ENCODE peak calls at places on chromosomes 11 and 22, in four cellular contexts. O is astrocyte of the cerebellum, J is lower lobe of right lung, W is coronary artery. D is an unnamed sample.

GRCh38 chr22:33883961-33884808 is 36.1 kb downstream of the LARGE1 start:
- DNase-seq in O (no peak), W (no peak), J (no peak), D (no peak)

GRCh38 chr22:35589071-35589735 is 27.9 kb downstream of the MB start:
- DNase-seq in W (no peak), J (no peak), O (no peak), D (no peak)

GRCh38 chr11:76872959-76873827 is 12.5 kb downstream of the ACER3 start:
- DNase-seq in J (no peak), W (no peak), O (no peak), D (no peak)

GRCh38 chr11:122232985-122233384 is 117.0 kb upstream of the BLID start:
- DNase-seq in J (no peak), O (no peak), W (no peak), D (no peak)

GRCh38 chr11:2268911-2269600 is 1.3 kb downstream of the ASCL2 start:
- DNase-seq in O (no peak), W (peak), J (peak), D (peak)

GRCh38 chr11:19987243-19987870 is 172.9 kb downstream of the DBX1 start:
- DNase-seq in W (no peak), O (no peak), J (no peak), D (no peak)

GRCh38 chr22:22207845-22208564 is 36.6 kb upstream of the VPREB1 start:
- DNase-seq in O (peak), J (peak), W (no peak), D (peak)

GRCh38 chr11:5809122-5809519 is 397 bp downstream of the OR52N2 start:
- DNase-seq in W (no peak), J (no peak), O (no peak), D (no peak)

DNA sequence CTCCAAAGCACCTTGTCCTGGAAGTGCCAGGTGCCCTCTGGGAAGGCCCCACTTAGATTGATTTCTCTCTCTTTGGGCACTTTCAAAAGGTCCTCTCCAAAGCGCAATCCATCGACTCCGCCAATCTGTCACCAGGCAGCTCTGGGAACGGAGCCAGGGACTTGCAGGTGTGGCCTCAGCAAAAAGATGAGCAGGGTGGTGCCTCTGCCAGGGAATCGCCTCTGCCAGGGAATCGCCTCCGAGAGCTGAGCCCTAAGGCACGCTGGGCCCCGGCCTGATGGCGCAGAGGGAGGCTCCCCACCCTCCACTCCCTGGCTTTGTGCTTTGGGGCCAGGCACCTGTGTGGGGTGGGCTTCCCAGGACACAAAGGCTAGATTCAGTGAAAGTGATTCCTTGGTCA is 1391.3 kb downstream of the TBC1D22A start:
- DNase-seq in O (no peak), J (no peak), W (no peak), D (peak)
- H3K4me3 ChIP-seq in O (no peak), J (no peak), W (no peak), D (no peak)

DNA sequence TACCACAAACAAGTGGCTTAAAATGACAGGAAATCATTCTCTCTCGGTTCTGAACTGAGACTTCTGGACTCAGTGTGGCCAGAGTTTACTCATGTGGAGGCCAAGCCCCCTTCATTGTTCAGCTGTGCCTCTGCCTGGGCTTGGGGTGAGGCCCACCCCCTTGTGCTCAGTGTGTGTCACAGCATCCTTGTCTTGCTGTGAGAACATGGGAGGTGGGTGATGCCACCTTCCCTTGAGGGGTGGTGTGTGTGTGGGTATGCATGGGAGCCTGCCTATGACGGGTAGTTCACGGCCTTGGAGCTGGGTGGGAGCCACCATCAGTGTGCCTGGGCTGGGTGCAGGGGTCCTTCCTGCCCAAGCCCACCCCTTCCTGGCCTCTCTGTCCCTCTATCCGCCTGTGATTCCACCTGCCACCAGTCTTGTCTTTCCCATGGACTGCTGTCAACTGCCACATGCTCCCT is 101.7 kb downstream of the MORC2 start:
- DNase-seq in W (peak), J (no peak), O (no peak), D (peak)
- TF ChIP-seq CTCF in W (no peak), J (peak), O (peak), D (no peak)

GRCh38 chr22:39318507-39319283 is 728 bp downstream of the RPL3 start:
- DNase-seq in J (no peak), W (no peak), O (no peak), D (no peak)
- H3K4me3 ChIP-seq in J (peak), W (peak), O (peak), D (peak)

GRCh38 chr11:103880968-103881367 is 155.5 kb upstream of the DDI1 start:
- DNase-seq in O (no peak), W (no peak), J (no peak), D (no peak)

GRCh38 chr11:103878646-103879045 is 157.8 kb upstream of the DDI1 start:
- DNase-seq in O (no peak), W (no peak), J (no peak), D (no peak)

GRCh38 chr11:103881518-103882070 is 154.8 kb upstream of the DDI1 start:
- DNase-seq in W (no peak), J (no peak), O (no peak), D (no peak)

GRCh38 chr11:103875855-103876510 is 160.5 kb upstream of the DDI1 start:
- DNase-seq in O (no peak), J (no peak), W (no peak), D (no peak)

GRCh38 chr11:103877221-103877620 is 159.2 kb upstream of the DDI1 start:
- DNase-seq in W (no peak), J (no peak), O (no peak), D (no peak)
- TF ChIP-seq CTCF in W (no peak), J (no peak), O (peak), D (no peak)

DNA sequence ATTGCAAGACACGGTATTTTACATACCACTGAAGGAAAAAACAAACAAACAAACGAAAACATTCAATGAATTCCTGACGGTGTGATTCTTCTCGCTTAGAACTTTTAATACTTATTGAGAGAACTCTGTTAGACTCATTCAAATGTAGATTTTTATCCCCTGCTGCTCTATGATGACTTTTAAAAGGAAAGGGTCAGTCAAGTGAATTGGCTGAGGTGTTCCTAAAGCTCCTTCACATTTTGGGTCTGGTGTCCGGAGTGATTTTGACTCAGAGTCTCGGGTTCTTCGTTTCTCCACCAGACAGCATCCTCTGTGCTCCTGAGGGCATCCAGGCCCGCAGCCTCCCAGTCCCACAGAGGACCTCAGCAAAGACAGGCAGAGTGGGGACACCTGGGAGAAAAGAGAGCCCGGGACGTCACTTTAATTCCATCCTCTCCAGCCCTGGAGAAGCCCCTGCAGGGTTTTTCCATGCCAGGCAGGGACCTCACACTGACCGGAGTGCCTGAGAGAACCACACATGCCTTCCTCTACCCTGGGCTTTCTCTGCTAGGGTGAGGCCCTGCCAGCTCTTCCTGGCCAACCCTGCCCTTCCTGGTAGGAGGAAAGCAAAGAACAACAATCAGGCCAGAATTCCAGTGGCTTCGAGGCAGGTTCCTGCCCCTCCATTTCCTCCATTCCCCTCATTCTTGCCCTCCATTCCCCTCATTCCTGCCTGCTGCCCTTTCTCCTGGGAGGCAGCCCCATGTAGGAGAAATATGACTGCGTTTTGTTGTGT is 1.4 kb upstream of the CSF2RB start:
- DNase-seq in W (no peak), O (no peak), J (no peak), D (no peak)
- H3K4me3 ChIP-seq in W (no peak), O (no peak), J (no peak), D (no peak)

GRCh38 chr11:11451501-11452005 is 98.5 kb upstream of the CSNK2A3 start:
- DNase-seq in O (no peak), W (no peak), J (no peak), D (no peak)
- TF ChIP-seq CTCF in O (no peak), W (no peak), J (no peak), D (no peak)

GRCh38 chr11:111870113-111870512 is 1.3 kb downstream of the ALG9 start:
- DNase-seq in O (no peak), J (no peak), W (no peak), D (no peak)
- H3K4me3 ChIP-seq in O (no peak), J (peak), W (no peak), D (no peak)

GRCh38 chr11:70297341-70297740 is 26.9 kb downstream of the PPFIA1 start:
- DNase-seq in O (no peak), J (no peak), W (no peak), D (no peak)
- TF ChIP-seq CTCF in O (no peak), J (no peak), W (no peak), D (no peak)

DNA sequence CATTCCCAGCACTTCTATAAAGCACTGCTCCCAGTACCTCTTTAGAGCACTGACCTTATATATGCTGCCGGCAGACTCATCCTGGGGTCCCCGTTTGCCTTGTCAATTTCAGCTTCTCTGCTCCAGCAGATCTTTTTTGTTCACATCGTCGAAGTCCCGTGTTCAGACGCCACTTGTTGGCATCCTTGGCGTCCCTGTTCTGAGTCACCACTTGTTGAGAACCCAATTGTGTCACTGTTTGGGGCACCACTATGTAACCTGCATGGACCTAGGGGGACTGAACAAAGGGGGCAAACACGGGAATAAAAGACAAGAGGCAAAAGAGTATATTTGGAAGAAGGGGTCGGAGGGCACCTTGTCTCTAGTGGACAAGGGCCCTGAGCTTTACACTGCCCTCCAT is 25.5 kb downstream of the OR10A6 start:
- DNase-seq in O (no peak), W (no peak), J (no peak), D (no peak)
- H3K4me3 ChIP-seq in O (no peak), W (no peak), J (peak), D (no peak)